ENCODE peak calls at places on chromosome 19, in seven cellular contexts. One of them, this sample, is unnamed.

GRCh38 chr19:12939292-12939606 is 840 bp downstream of the CALR start:
- DNase-seq in MM.1S: peak; percentile 64
- DNase-seq in PC-3: peak; percentile 18
- DNase-seq in GM23338: no peak
- DNase-seq in HCT116: no peak
- DNase-seq in OCI-LY7: peak; percentile 66
- DNase-seq in SK-N-SH: no peak
- DNase-seq in this sample: peak; percentile 31

GRCh38 chr19:38745316-38745715 is 1.0 kb upstream of the CAPN12 start:
- DNase-seq in MM.1S: no peak
- DNase-seq in PC-3: no peak
- DNase-seq in GM23338: no peak
- DNase-seq in HCT116: no peak
- DNase-seq in OCI-LY7: no peak
- DNase-seq in SK-N-SH: peak; percentile 24
- DNase-seq in this sample: no peak

GRCh38 chr19:41939861-41940442 is 11.7 kb upstream of the ERFL start:
- DNase-seq in MM.1S: no peak
- DNase-seq in PC-3: no peak
- DNase-seq in GM23338: peak; percentile 77
- DNase-seq in HCT116: no peak
- DNase-seq in OCI-LY7: peak; percentile 79
- DNase-seq in SK-N-SH: peak; percentile 87
- DNase-seq in this sample: peak; percentile 62

GRCh38 chr19:1725100-1726064 is 27.9 kb upstream of the ONECUT3 start:
- DNase-seq in MM.1S: peak; percentile 21
- DNase-seq in PC-3: peak; percentile 46
- DNase-seq in GM23338: peak; percentile 89
- DNase-seq in HCT116: no peak
- DNase-seq in OCI-LY7: no peak
- DNase-seq in SK-N-SH: peak; percentile 100
- DNase-seq in this sample: peak; percentile 94

GRCh38 chr19:56118666-56119584 is 2.2 kb downstream of the ZNF787 start:
- DNase-seq in MM.1S: no peak
- DNase-seq in PC-3: no peak
- DNase-seq in GM23338: no peak
- DNase-seq in HCT116: no peak
- DNase-seq in OCI-LY7: no peak
- DNase-seq in SK-N-SH: no peak
- DNase-seq in this sample: no peak

GRCh38 chr19:46963093-46963734 is 56.4 kb upstream of the NPAS1 start:
- DNase-seq in MM.1S: no peak
- DNase-seq in PC-3: peak; percentile 41
- DNase-seq in GM23338: no peak
- DNase-seq in HCT116: no peak
- DNase-seq in OCI-LY7: no peak
- DNase-seq in SK-N-SH: no peak
- DNase-seq in this sample: no peak

GRCh38 chr19:18674616-18675015 is 8.9 kb upstream of the CRTC1 start:
- DNase-seq in MM.1S: no peak
- DNase-seq in PC-3: peak; percentile 27
- DNase-seq in GM23338: no peak
- DNase-seq in HCT116: no peak
- DNase-seq in OCI-LY7: no peak
- DNase-seq in SK-N-SH: peak; percentile 73
- DNase-seq in this sample: no peak

GRCh38 chr19:19402656-19403372 is 2.7 kb upstream of the GATAD2A start:
- DNase-seq in MM.1S: no peak
- DNase-seq in PC-3: no peak
- DNase-seq in GM23338: no peak
- DNase-seq in HCT116: no peak
- DNase-seq in OCI-LY7: no peak
- DNase-seq in SK-N-SH: no peak
- DNase-seq in this sample: no peak

GRCh38 chr19:3224346-3225325 is at the start of gene CELF5:
- DNase-seq in MM.1S: peak; percentile 37
- DNase-seq in PC-3: peak; percentile 30
- DNase-seq in GM23338: peak; percentile 75
- DNase-seq in HCT116: no peak
- DNase-seq in OCI-LY7: peak; percentile 60
- DNase-seq in SK-N-SH: peak; percentile 99
- DNase-seq in this sample: peak; percentile 91

GRCh38 chr19:54708781-54709180 is 15.5 kb upstream of the KIR3DL3 start:
- DNase-seq in MM.1S: no peak
- DNase-seq in PC-3: no peak
- DNase-seq in GM23338: no peak
- DNase-seq in HCT116: no peak
- DNase-seq in OCI-LY7: no peak
- DNase-seq in SK-N-SH: no peak
- DNase-seq in this sample: no peak

GRCh38 chr19:18029617-18030338 is 21.8 kb downstream of the ARRDC2 start:
- DNase-seq in MM.1S: no peak
- DNase-seq in PC-3: peak; percentile 91
- DNase-seq in GM23338: no peak
- DNase-seq in HCT116: peak; percentile 59
- DNase-seq in OCI-LY7: no peak
- DNase-seq in SK-N-SH: peak; percentile 66
- DNase-seq in this sample: no peak

GRCh38 chr19:2270157-2270571 is 11.8 kb downstream of the PEAK3 start:
- DNase-seq in MM.1S: peak; percentile 46
- DNase-seq in PC-3: no peak
- DNase-seq in GM23338: no peak
- DNase-seq in HCT116: no peak
- DNase-seq in OCI-LY7: peak; percentile 48
- DNase-seq in SK-N-SH: no peak
- DNase-seq in this sample: peak; percentile 37

GRCh38 chr19:17210296-17210695 is 4.9 kb upstream of the USE1 start:
- DNase-seq in MM.1S: no peak
- DNase-seq in PC-3: no peak
- DNase-seq in GM23338: no peak
- DNase-seq in HCT116: no peak
- DNase-seq in OCI-LY7: no peak
- DNase-seq in SK-N-SH: no peak
- DNase-seq in this sample: no peak

GRCh38 chr19:7602935-7603497 is 7.4 kb downstream of the CAMSAP3 start:
- DNase-seq in MM.1S: no peak
- DNase-seq in PC-3: no peak
- DNase-seq in GM23338: no peak
- DNase-seq in HCT116: no peak
- DNase-seq in OCI-LY7: no peak
- DNase-seq in SK-N-SH: peak; percentile 10
- DNase-seq in this sample: no peak

GRCh38 chr19:46303702-46304397 is 7.0 kb downstream of the HIF3A start:
- DNase-seq in MM.1S: no peak
- DNase-seq in PC-3: no peak
- DNase-seq in GM23338: peak; percentile 100
- DNase-seq in HCT116: peak; percentile 92
- DNase-seq in OCI-LY7: no peak
- DNase-seq in SK-N-SH: peak; percentile 82
- DNase-seq in this sample: peak; percentile 96

GRCh38 chr19:4449022-4449825 is 8.4 kb downstream of the UBXN6 start:
- DNase-seq in MM.1S: no peak
- DNase-seq in PC-3: no peak
- DNase-seq in GM23338: no peak
- DNase-seq in HCT116: no peak
- DNase-seq in OCI-LY7: no peak
- DNase-seq in SK-N-SH: peak; percentile 41
- DNase-seq in this sample: no peak
- TF ChIP-seq EZH2phosphoT487 in MM.1S: no peak
- TF ChIP-seq EZH2phosphoT487 in PC-3: no peak
- TF ChIP-seq EZH2phosphoT487 in GM23338: no peak
- TF ChIP-seq EZH2phosphoT487 in HCT116: no peak
- TF ChIP-seq EZH2phosphoT487 in OCI-LY7: no peak
- TF ChIP-seq EZH2phosphoT487 in SK-N-SH: no peak
- TF ChIP-seq EZH2phosphoT487 in this sample: no peak

GRCh38 chr19:11324079-11324661 is 15.3 kb downstream of the RAB3D start:
- DNase-seq in MM.1S: no peak
- DNase-seq in PC-3: peak; percentile 57
- DNase-seq in GM23338: no peak
- DNase-seq in HCT116: no peak
- DNase-seq in OCI-LY7: peak; percentile 31
- DNase-seq in SK-N-SH: peak; percentile 91
- DNase-seq in this sample: no peak

GRCh38 chr19:11321206-11322126 is 18.0 kb downstream of the RAB3D start:
- DNase-seq in MM.1S: no peak
- DNase-seq in PC-3: no peak
- DNase-seq in GM23338: peak; percentile 48
- DNase-seq in HCT116: no peak
- DNase-seq in OCI-LY7: no peak
- DNase-seq in SK-N-SH: no peak
- DNase-seq in this sample: no peak

GRCh38 chr19:11324748-11325389 is 14.6 kb downstream of the RAB3D start:
- DNase-seq in MM.1S: no peak
- DNase-seq in PC-3: no peak
- DNase-seq in GM23338: no peak
- DNase-seq in HCT116: no peak
- DNase-seq in OCI-LY7: no peak
- DNase-seq in SK-N-SH: peak; percentile 19
- DNase-seq in this sample: no peak

GRCh38 chr19:11323601-11324078 is 15.8 kb downstream of the RAB3D start:
- DNase-seq in MM.1S: no peak
- DNase-seq in PC-3: no peak
- DNase-seq in GM23338: peak; percentile 57
- DNase-seq in HCT116: no peak
- DNase-seq in OCI-LY7: no peak
- DNase-seq in SK-N-SH: peak; percentile 37
- DNase-seq in this sample: no peak

GRCh38 chr19:11322269-11323024 is 17.0 kb downstream of the RAB3D start:
- DNase-seq in MM.1S: no peak
- DNase-seq in PC-3: no peak
- DNase-seq in GM23338: no peak
- DNase-seq in HCT116: no peak
- DNase-seq in OCI-LY7: no peak
- DNase-seq in SK-N-SH: no peak
- DNase-seq in this sample: no peak
- TF ChIP-seq EZH2phosphoT487 in MM.1S: no peak
- TF ChIP-seq EZH2phosphoT487 in PC-3: no peak
- TF ChIP-seq EZH2phosphoT487 in GM23338: no peak
- TF ChIP-seq EZH2phosphoT487 in HCT116: no peak
- TF ChIP-seq EZH2phosphoT487 in OCI-LY7: no peak
- TF ChIP-seq EZH2phosphoT487 in SK-N-SH: no peak
- TF ChIP-seq EZH2phosphoT487 in this sample: no peak

DNA sequence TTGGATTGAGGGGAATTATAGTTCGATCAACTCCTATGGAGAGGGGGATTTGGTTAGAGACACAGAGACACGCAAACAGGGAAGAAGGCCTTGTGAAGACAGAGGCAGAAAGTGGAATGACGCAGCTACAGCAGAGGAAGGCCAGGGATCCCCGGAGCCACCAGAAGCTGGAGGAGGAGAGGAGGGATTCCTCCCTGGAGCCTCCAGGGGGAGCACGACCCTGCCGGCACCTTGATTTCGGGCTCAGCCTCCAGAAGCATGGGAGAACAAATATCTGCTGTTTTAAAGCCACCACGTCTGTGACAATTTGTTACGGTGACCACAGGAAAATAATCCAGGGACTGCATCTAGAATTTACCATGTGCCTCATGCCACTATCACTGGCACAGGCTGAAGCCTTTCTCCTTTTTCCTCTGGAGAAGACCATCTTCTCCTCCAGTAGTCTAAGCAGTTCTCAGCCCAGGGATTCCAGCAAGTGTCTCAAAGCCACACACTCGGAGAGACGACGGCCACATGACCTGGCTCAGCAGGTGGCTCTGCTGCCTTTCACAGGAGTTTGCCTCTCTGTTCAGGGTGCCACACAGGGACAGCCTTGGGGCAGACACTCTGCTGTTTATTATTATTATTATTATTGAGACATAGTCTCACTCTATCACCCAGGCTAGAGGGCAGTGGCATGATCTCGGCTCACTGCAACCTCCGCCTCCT is 39.9 kb upstream of the CCNE1 start:
- DNase-seq in MM.1S: peak; percentile 35
- DNase-seq in PC-3: peak; percentile 46
- DNase-seq in GM23338: peak; percentile 86
- DNase-seq in HCT116: peak; percentile 43
- DNase-seq in OCI-LY7: peak; percentile 34
- DNase-seq in SK-N-SH: peak; percentile 86
- DNase-seq in this sample: peak; percentile 81
- TF ChIP-seq EZH2phosphoT487 in MM.1S: no peak
- TF ChIP-seq EZH2phosphoT487 in PC-3: no peak
- TF ChIP-seq EZH2phosphoT487 in GM23338: no peak
- TF ChIP-seq EZH2phosphoT487 in HCT116: no peak
- TF ChIP-seq EZH2phosphoT487 in OCI-LY7: no peak
- TF ChIP-seq EZH2phosphoT487 in SK-N-SH: no peak
- TF ChIP-seq EZH2phosphoT487 in this sample: no peak

DNA sequence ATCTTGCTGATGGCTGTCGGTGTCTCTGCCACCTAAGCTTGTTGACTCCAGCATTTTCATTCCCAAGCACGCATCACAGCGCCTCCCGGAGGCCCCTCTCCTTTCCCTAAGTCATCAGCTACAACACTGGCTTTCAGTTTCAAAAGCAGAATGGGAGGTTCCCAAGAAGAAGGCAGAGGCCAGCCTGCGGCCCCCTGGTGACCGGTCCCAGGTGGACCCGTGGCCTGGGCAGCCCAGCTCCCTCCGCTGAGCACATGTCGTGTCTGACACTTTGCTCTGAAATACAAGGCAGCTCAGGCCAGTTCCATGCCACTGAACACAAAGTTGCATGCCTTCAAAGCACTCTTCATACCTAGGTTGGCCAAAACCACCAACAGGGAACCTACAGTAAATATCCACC is 8.5 kb downstream of the MLLT1 start:
- DNase-seq in MM.1S: no peak
- DNase-seq in PC-3: no peak
- DNase-seq in GM23338: peak; percentile 62
- DNase-seq in HCT116: no peak
- DNase-seq in OCI-LY7: no peak
- DNase-seq in SK-N-SH: peak; percentile 67
- DNase-seq in this sample: no peak
- TF ChIP-seq EZH2phosphoT487 in MM.1S: no peak
- TF ChIP-seq EZH2phosphoT487 in PC-3: no peak
- TF ChIP-seq EZH2phosphoT487 in GM23338: no peak
- TF ChIP-seq EZH2phosphoT487 in HCT116: no peak
- TF ChIP-seq EZH2phosphoT487 in OCI-LY7: no peak
- TF ChIP-seq EZH2phosphoT487 in SK-N-SH: no peak
- TF ChIP-seq EZH2phosphoT487 in this sample: no peak

This sample was measured in neural progenitor cell.